ENCODE peak calls at places on chromosome 1, in four cellular contexts. Y is mammary epithelial cell, A is GM23248, Q is adrenal gland. S is an unnamed sample. For H3K9me3, the result is how much of the 10 kb centered on the place peaks cover.

GRCh38 chr1:101288491-101288944 is 51.7 kb downstream of the S1PR1 start:
- DNase-seq in Y (peak), A (peak), Q (peak), S (no peak)

GRCh38 chr1:3465935-3466321 is 11.5 kb downstream of the ARHGEF16 start:
- DNase-seq in Y (no peak), A (no peak), Q (no peak), S (peak)

GRCh38 chr1:3022976-3023375 is 1.7 kb downstream of the ACTRT2 start:
- DNase-seq in Y (no peak), A (no peak), Q (no peak), S (no peak)

GRCh38 chr1:21651214-21652042 is 17.7 kb downstream of the RAP1GAP start:
- DNase-seq in Y (peak), A (peak), Q (no peak), S (peak)

GRCh38 chr1:220893701-220894024 is 14.4 kb downstream of the HLX start:
- DNase-seq in Y (no peak), A (peak), Q (no peak), S (no peak)

GRCh38 chr1:18951416-18951815 is 5.1 kb downstream of the IFFO2 start:
- DNase-seq in Y (no peak), A (no peak), Q (no peak), S (no peak)

GRCh38 chr1:54595956-54596498 is 27.3 kb downstream of the FAM151A start:
- DNase-seq in Y (no peak), A (no peak), Q (no peak), S (no peak)

GRCh38 chr1:190436615-190437014 is 41.0 kb downstream of the BRINP3 start:
- DNase-seq in Y (peak), A (peak), Q (no peak), S (no peak)

GRCh38 chr1:157390646-157391045 is 161.7 kb downstream of the FCRL5 start:
- DNase-seq in Y (peak), A (peak), Q (no peak), S (no peak)

GRCh38 chr1:113579256-113580018 is 179.8 kb downstream of the PHTF1 start:
- DNase-seq in Y (no peak), A (no peak), Q (no peak), S (no peak)

GRCh38 chr1:187655163-187655562 is 826.4 kb downstream of the PLA2G4A start:
- DNase-seq in Y (peak), A (peak), Q (no peak), S (no peak)

GRCh38 chr1:201272838-201273237 is 10.5 kb upstream of the PKP1 start:
- DNase-seq in Y (no peak), A (no peak), Q (no peak), S (no peak)

GRCh38 chr1:193569696-193570269 is 383.4 kb upstream of the B3GALT2 start:
- DNase-seq in Y (peak), A (peak), Q (no peak), S (no peak)

GRCh38 chr1:179550753-179551682 is 24.7 kb downstream of the NPHS2 start:
- DNase-seq in Y (peak), A (peak), Q (no peak), S (no peak)

GRCh38 chr1:161864577-161864976 is 98.5 kb downstream of the ATF6 start:
- DNase-seq in Y (no peak), A (peak), Q (no peak), S (no peak)

GRCh38 chr1:88021529-88021928 is 662.5 kb upstream of the PKN2 start:
- DNase-seq in Y (no peak), A (no peak), Q (no peak), S (no peak)

GRCh38 chr1:208343226-208343625 is 99.0 kb upstream of the PLXNA2 start:
- DNase-seq in Y (no peak), A (no peak), Q (no peak), S (no peak)

GRCh38 chr1:225737179-225737578 is 40.4 kb upstream of the SRP9 start:
- DNase-seq in Y (peak), A (peak), Q (no peak), S (no peak)

GRCh38 chr1:150516616-150517015 is 1.1 kb downstream of the FALEC start:
- DNase-seq in Y (no peak), A (no peak), Q (no peak), S (no peak)

GRCh38 chr1:85581138-85581801 is 709 bp downstream of the CCN1 start:
- DNase-seq in Y (peak), A (peak), Q (peak), S (peak)

GRCh38 chr1:176119549-176119948 is 87.5 kb downstream of the COP1 start:
- DNase-seq in Y (peak), A (peak), Q (no peak), S (no peak)

GRCh38 chr1:212465311-212465710 is 32.6 kb downstream of the NENF start:
- DNase-seq in Y (no peak), A (no peak), Q (no peak), S (no peak)

GRCh38 chr1:110212165-110213142 is 2.3 kb downstream of the KCNC4 start:
- DNase-seq in Y (no peak), A (peak), Q (no peak), S (no peak)

GRCh38 chr1:25906644-25907300 is 553 bp upstream of the STMN1 start:
- DNase-seq in Y (no peak), A (no peak), Q (peak), S (no peak)

GRCh38 chr1:4108341-4108740 is 208.3 kb upstream of the C1orf174 start:
- DNase-seq in Y (no peak), A (no peak), Q (no peak), S (no peak)

GRCh38 chr1:82792151-82792550 is 991.4 kb downstream of the ADGRL2 start:
- DNase-seq in Y (no peak), A (no peak), Q (no peak), S (no peak)

GRCh38 chr1:9422921-9423505 is 116.3 kb upstream of the SLC25A33 start:
- DNase-seq in Y (no peak), A (no peak), Q (no peak), S (no peak)

GRCh38 chr1:212712451-212713303 is 13.0 kb upstream of the BATF3 start:
- DNase-seq in Y (peak), A (peak), Q (no peak), S (no peak)

GRCh38 chr1:154607084-154607747 is 770 bp downstream of the ADAR start:
- DNase-seq in Y (peak), A (peak), Q (no peak), S (no peak)

GRCh38 chr1:39195166-39196111 is 9.1 kb upstream of the MACF1 start:
- DNase-seq in Y (no peak), A (peak), Q (no peak), S (no peak)

GRCh38 chr1:185317886-185318310 is 855 bp upstream of the IVNS1ABP start:
- DNase-seq in Y (peak), A (peak), Q (peak), S (peak)

GRCh38 chr1:24872446-24872845 is 57.6 kb downstream of the RUNX3 start:
- DNase-seq in Y (no peak), A (no peak), Q (peak), S (no peak)

GRCh38 chr1:205811660-205812059 is 1.3 kb downstream of the SLC41A1 start:
- DNase-seq in Y (no peak), A (peak), Q (peak), S (peak)

GRCh38 chr1:119968068-119968492 is 71.8 kb upstream of the ADAM30 start:
- DNase-seq in Y (peak), A (peak), Q (peak), S (peak)

DNA sequence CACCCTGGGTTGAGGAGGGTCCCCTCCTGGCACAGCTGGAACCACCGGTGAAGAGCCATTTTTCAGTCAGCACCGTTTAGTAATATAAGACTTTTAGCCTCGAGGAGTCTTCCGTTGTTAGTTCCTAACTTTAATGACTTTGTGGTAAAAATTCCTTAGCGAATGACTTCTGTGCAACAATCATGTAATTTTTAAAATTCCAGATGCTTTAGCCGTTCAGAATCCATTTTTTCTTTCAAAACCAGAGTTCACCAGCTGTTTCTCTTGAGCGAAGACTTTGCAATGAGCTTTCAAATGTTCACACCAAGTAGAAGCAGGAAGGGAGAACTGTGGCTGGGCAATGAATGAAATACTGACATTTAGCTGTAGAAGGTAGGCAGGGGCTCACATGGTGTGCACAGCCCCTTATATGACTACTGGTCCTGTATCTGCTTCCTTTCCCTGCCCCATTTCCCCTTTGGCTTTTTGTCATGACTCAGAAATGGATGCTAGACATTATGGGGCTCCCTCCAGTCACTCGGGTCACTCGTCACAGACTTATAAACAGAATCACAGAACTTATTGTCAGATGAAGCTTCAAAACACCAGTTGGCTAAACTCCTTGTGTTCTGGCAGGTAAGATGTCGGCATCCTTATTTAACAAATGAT is 4.1 kb downstream of the DISC1 start:
- DNase-seq in Y (no peak), A (peak), Q (no peak), S (no peak)
- H3K9me3 ChIP-seq in Y (under half), A (under half), Q (under half), S (under half)

GRCh38 chr1:111279144-111279543 is 11.5 kb upstream of the CHIA start:
- DNase-seq in Y (no peak), A (no peak), Q (no peak), S (no peak)

GRCh38 chr1:111275079-111275478 is 15.6 kb upstream of the CHIA start:
- DNase-seq in Y (peak), A (peak), Q (peak), S (peak)

GRCh38 chr1:111272081-111272480 is 18.6 kb upstream of the CHIA start:
- DNase-seq in Y (no peak), A (no peak), Q (no peak), S (no peak)

GRCh38 chr1:111274653-111275052 is 16.0 kb upstream of the CHIA start:
- DNase-seq in Y (peak), A (peak), Q (no peak), S (no peak)

DNA sequence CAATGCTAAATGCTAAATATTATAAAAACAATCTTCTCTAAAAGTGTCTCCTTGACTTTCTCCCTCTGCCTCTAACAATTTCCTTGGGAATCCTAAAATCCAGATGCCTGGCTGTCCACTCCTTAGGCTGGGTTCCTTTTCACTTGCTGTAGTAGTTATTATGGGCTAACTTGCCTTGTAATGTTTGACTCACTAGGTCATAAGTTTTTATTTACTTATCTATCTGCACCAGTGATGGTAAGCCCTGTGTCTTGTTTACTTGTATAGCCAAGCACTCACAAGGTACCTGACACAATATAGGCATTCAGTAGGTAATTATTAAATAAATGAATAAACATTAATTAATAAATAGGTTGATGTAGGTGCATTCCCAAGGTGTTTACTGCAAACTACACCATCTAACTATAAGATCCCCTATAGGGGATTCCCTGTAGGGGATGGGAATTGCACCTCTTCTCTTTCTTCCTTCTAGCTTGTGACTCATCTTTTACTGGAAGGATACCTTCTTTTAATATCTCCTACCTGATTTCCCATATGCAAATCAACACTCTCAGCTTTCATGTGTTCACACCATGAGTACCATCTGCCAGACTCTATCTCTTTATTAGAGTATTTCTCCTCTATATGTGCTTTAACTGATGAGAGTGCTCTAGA is 14.7 kb upstream of the CHIA start:
- DNase-seq in Y (peak), A (peak), Q (no peak), S (no peak)
- H3K9me3 ChIP-seq in Y (under half), A (under half), Q (under half), S (under half)

GRCh38 chr1:247164694-247165093 is 7.1 kb downstream of the ZNF124 start:
- DNase-seq in Y (no peak), A (no peak), Q (no peak), S (no peak)

GRCh38 chr1:247165674-247166073 is 6.1 kb downstream of the ZNF124 start:
- DNase-seq in Y (no peak), A (peak), Q (no peak), S (no peak)
- H3K9me3 ChIP-seq in Y (under half), A (under half), Q (under half), S (half or more)

DNA sequence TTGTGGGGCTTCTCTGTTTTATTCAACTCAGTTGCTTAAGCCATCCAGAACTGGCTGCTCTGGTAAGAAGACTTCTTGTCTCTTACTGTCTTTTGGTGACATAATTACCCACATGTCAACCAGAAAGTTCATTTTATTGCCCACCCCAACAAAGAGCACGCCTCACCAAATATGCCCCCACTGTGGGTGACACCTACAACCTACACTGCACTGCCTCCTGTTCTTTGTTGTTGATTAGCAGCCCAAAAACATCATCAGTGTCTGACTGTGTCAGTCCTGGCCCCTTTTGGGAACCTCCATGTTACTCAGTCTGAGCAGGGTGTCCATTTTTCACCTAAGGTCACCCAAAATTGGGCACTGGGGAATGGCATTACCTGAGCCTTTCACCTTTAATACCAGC is 49.3 kb downstream of the ZNF678 start:
- DNase-seq in Y (no peak), A (no peak), Q (no peak), S (no peak)
- H3K9me3 ChIP-seq in Y (under half), A (under half), Q (under half), S (under half)

DNA sequence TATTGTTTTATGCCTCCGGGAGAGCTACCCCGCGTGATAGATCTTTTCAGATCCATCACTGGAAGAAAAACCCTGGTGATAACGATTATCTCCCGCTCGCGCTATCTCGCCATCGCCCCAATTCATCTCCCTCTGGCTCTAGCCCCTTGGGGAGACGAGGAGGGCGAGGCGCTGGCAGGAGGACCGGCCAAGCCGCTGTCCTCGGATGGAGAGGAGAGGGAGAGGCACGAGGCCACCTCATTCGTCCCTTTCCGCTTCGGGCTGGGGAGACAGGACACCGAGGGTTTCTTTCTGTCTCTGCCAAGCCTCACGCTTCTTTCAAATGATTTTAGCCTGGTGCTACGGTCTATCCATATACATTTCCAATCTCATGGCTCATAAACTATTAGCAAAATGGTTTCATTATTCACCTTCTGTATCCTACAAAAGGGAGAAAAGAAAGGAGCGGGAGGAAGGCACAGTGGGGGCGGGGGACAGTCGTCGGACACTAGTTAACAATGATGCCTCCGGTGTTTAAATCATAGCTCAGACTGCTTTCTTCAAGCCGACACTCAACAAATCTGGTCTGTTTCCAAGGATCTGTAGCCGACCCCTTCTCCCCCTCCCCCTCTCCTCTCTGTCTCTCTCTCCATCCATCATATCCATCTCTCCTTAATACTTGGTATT is 415.1 kb upstream of the ESRRG start:
- DNase-seq in Y (no peak), A (no peak), Q (no peak), S (no peak)
- H3K9me3 ChIP-seq in Y (under half), A (under half), Q (under half), S (under half)

GRCh38 chr1:246515390-246516005 is 8.4 kb upstream of the SMYD3 start:
- DNase-seq in Y (no peak), A (no peak), Q (no peak), S (no peak)

GRCh38 chr1:246518456-246519205 is 11.6 kb upstream of the SMYD3 start:
- DNase-seq in Y (no peak), A (no peak), Q (no peak), S (no peak)

GRCh38 chr1:246517391-246517790 is 10.3 kb upstream of the SMYD3 start:
- DNase-seq in Y (no peak), A (no peak), Q (no peak), S (no peak)

GRCh38 chr1:246516126-246516525 is 9.0 kb upstream of the SMYD3 start:
- DNase-seq in Y (no peak), A (no peak), Q (no peak), S (no peak)

DNA sequence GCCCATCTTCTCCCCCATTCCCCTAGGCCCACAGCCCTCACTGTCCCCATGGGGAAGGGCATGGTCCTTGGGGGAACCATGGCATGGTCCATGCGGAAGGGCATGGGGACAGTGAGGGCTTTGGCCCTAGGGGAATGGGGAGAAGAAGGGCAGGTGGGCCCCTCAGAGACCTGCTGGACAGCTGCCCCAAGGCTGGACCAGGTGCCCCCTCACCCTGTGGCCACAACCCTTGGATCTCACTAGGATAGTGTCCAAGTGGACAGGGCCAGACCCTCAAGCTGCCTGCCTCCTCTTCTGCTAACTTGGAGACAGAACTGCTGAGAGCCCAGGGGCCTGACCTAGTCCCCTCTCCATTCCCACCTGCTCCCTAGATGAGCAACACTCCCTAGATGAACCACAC is 12.4 kb upstream of the SMYD3 start:
- DNase-seq in Y (no peak), A (no peak), Q (no peak), S (no peak)
- H3K9me3 ChIP-seq in Y (under half), A (under half), Q (under half), S (under half)

GRCh38 chr1:152858062-152858461 is 1.7 kb upstream of the LCE7A start:
- DNase-seq in Y (peak), A (no peak), Q (no peak), S (no peak)
- H3K9me3 ChIP-seq in Y (under half), A (under half), Q (under half), S (under half)